ENCODE peak calls at places on chromosomes 1 and 21, in eight cellular contexts. One of them, this sample, is unnamed.

GRCh38 chr21:38848187-38848609 is 42.5 kb downstream of the ETS2 start:
- DNase-seq in transverse colon: no peak
- DNase-seq in stomach: no peak
- DNase-seq in prostate gland: no peak
- DNase-seq in GM12878: no peak
- DNase-seq in HCT116: no peak
- DNase-seq in breast epithelium: no peak
- DNase-seq in HepG2: no peak
- DNase-seq in this sample: no peak

GRCh38 chr21:33543505-33544129 is 779 bp downstream of the SON start:
- DNase-seq in transverse colon: peak; percentile 78
- DNase-seq in stomach: peak; percentile 72
- DNase-seq in prostate gland: peak; percentile 57
- DNase-seq in GM12878: no peak
- DNase-seq in HCT116: no peak
- DNase-seq in breast epithelium: peak; percentile 71
- DNase-seq in HepG2: no peak
- DNase-seq in this sample: no peak

GRCh38 chr21:35333831-35334593 is 284.9 kb upstream of the RUNX1 start:
- DNase-seq in transverse colon: no peak
- DNase-seq in stomach: no peak
- DNase-seq in prostate gland: no peak
- DNase-seq in GM12878: no peak
- DNase-seq in HCT116: no peak
- DNase-seq in breast epithelium: no peak
- DNase-seq in HepG2: no peak
- DNase-seq in this sample: no peak

GRCh38 chr1:242057745-242058115 is 58.8 kb upstream of the MAP1LC3C start:
- DNase-seq in transverse colon: no peak
- DNase-seq in stomach: no peak
- DNase-seq in prostate gland: no peak
- DNase-seq in GM12878: no peak
- DNase-seq in HCT116: no peak
- DNase-seq in breast epithelium: no peak
- DNase-seq in HepG2: no peak
- DNase-seq in this sample: no peak

GRCh38 chr1:72281637-72282270 is 585 bp downstream of the NEGR1 start:
- DNase-seq in transverse colon: no peak
- DNase-seq in stomach: no peak
- DNase-seq in prostate gland: no peak
- DNase-seq in GM12878: no peak
- DNase-seq in HCT116: no peak
- DNase-seq in breast epithelium: no peak
- DNase-seq in HepG2: no peak
- DNase-seq in this sample: no peak

GRCh38 chr1:2279210-2279639 is 51.1 kb downstream of the SKI start:
- DNase-seq in transverse colon: no peak
- DNase-seq in stomach: no peak
- DNase-seq in prostate gland: no peak
- DNase-seq in GM12878: no peak
- DNase-seq in HCT116: no peak
- DNase-seq in breast epithelium: no peak
- DNase-seq in HepG2: no peak
- DNase-seq in this sample: no peak

GRCh38 chr21:45405819-45406762 is 1.1 kb downstream of the COL18A1 start:
- DNase-seq in transverse colon: no peak
- DNase-seq in stomach: no peak
- DNase-seq in prostate gland: no peak
- DNase-seq in GM12878: no peak
- DNase-seq in HCT116: no peak
- DNase-seq in breast epithelium: no peak
- DNase-seq in HepG2: peak; percentile 45
- DNase-seq in this sample: no peak

GRCh38 chr1:147247656-147248238 is 5.3 kb downstream of the CHD1L start:
- DNase-seq in transverse colon: no peak
- DNase-seq in stomach: no peak
- DNase-seq in prostate gland: no peak
- DNase-seq in GM12878: no peak
- DNase-seq in HCT116: no peak
- DNase-seq in breast epithelium: no peak
- DNase-seq in HepG2: peak; percentile 60
- DNase-seq in this sample: no peak

GRCh38 chr21:34825101-34825500 is 156.3 kb downstream of the CLIC6 start:
- DNase-seq in transverse colon: no peak
- DNase-seq in stomach: no peak
- DNase-seq in prostate gland: no peak
- DNase-seq in GM12878: no peak
- DNase-seq in HCT116: no peak
- DNase-seq in breast epithelium: no peak
- DNase-seq in HepG2: no peak
- DNase-seq in this sample: no peak

GRCh38 chr21:25179116-25179515 is 428.2 kb downstream of the MRPL39 start:
- DNase-seq in transverse colon: no peak
- DNase-seq in stomach: no peak
- DNase-seq in prostate gland: no peak
- DNase-seq in GM12878: no peak
- DNase-seq in HCT116: no peak
- DNase-seq in breast epithelium: no peak
- DNase-seq in HepG2: no peak
- DNase-seq in this sample: no peak

GRCh38 chr1:174580801-174581200 is 133.0 kb downstream of the GPR52 start:
- DNase-seq in transverse colon: no peak
- DNase-seq in stomach: no peak
- DNase-seq in prostate gland: no peak
- DNase-seq in GM12878: no peak
- DNase-seq in HCT116: no peak
- DNase-seq in breast epithelium: no peak
- DNase-seq in HepG2: no peak
- DNase-seq in this sample: no peak

GRCh38 chr21:25562660-25563059 is 44.6 kb downstream of the MRPL39 start:
- DNase-seq in transverse colon: no peak
- DNase-seq in stomach: no peak
- DNase-seq in prostate gland: no peak
- DNase-seq in GM12878: no peak
- DNase-seq in HCT116: no peak
- DNase-seq in breast epithelium: no peak
- DNase-seq in HepG2: no peak
- DNase-seq in this sample: no peak

GRCh38 chr1:59355361-59355760 is 58.5 kb downstream of the FGGY start:
- DNase-seq in transverse colon: no peak
- DNase-seq in stomach: no peak
- DNase-seq in prostate gland: no peak
- DNase-seq in GM12878: no peak
- DNase-seq in HCT116: no peak
- DNase-seq in breast epithelium: no peak
- DNase-seq in HepG2: no peak
- DNase-seq in this sample: no peak

GRCh38 chr1:38296047-38296446 is 249.5 kb upstream of the POU3F1 start:
- DNase-seq in transverse colon: no peak
- DNase-seq in stomach: no peak
- DNase-seq in prostate gland: no peak
- DNase-seq in GM12878: no peak
- DNase-seq in HCT116: no peak
- DNase-seq in breast epithelium: no peak
- DNase-seq in HepG2: no peak
- DNase-seq in this sample: no peak

GRCh38 chr1:111082421-111083192 is 57.3 kb downstream of the DRAM2 start:
- DNase-seq in transverse colon: no peak
- DNase-seq in stomach: no peak
- DNase-seq in prostate gland: no peak
- DNase-seq in GM12878: peak; percentile 17
- DNase-seq in HCT116: no peak
- DNase-seq in breast epithelium: no peak
- DNase-seq in HepG2: no peak
- DNase-seq in this sample: no peak

GRCh38 chr1:246784621-246785535 is 60.7 kb downstream of the SCCPDH start:
- DNase-seq in transverse colon: no peak
- DNase-seq in stomach: no peak
- DNase-seq in prostate gland: no peak
- DNase-seq in GM12878: no peak
- DNase-seq in HCT116: no peak
- DNase-seq in breast epithelium: no peak
- DNase-seq in HepG2: no peak
- DNase-seq in this sample: no peak

GRCh38 chr1:40817791-40818263 is 34.2 kb downstream of the KCNQ4 start:
- DNase-seq in transverse colon: no peak
- DNase-seq in stomach: no peak
- DNase-seq in prostate gland: no peak
- DNase-seq in GM12878: no peak
- DNase-seq in HCT116: no peak
- DNase-seq in breast epithelium: no peak
- DNase-seq in HepG2: no peak
- DNase-seq in this sample: no peak

GRCh38 chr1:218676991-218677390 is 331.9 kb downstream of the TGFB2 start:
- DNase-seq in transverse colon: no peak
- DNase-seq in stomach: no peak
- DNase-seq in prostate gland: no peak
- DNase-seq in GM12878: no peak
- DNase-seq in HCT116: no peak
- DNase-seq in breast epithelium: no peak
- DNase-seq in HepG2: no peak
- DNase-seq in this sample: no peak

DNA sequence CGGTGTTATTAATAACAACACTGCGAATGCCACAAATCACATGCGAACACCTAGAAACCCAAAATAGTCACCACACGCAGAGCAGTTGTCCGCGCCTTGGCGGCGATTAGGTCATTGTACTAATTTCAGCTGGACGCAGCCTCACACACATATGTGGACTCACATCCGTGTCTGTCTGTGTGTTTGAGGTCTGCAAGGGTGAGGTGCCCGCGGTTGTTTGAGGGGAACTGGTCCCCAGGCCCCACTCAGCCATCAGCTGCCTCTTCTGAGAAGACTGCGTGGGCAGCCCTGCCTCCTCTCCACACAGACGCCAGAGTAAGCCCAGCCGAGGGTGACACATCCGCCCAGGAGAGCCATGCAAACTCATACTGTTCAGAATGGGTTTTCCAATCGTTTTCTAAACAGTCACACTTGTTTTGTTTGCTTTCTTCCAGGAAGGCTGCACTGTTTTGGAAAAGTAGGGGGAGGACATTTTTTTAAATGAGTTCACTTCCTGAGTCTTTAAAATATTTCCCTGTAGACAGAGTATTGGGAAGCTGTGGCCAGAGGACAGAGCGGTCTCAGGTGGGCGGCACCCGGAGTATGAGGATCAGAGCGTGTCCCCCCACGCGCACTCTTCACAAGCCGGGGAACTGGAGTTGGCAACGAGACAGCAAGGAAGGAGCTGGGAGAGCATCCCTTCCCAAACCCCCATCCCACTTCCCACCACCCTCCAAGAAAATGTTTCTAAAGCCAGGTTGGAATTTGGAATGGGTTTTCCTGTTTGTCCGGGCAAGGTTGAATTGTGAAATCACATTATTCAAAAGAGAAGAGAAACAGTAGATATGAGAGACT is 53.3 kb downstream of the TOMM20 start:
- DNase-seq in transverse colon: peak; percentile 58
- DNase-seq in stomach: peak; percentile 78
- DNase-seq in prostate gland: peak; percentile 42
- DNase-seq in GM12878: peak; percentile 98
- DNase-seq in HCT116: no peak
- DNase-seq in breast epithelium: peak; percentile 66
- DNase-seq in HepG2: peak; percentile 89
- DNase-seq in this sample: peak; percentile 59
- TF ChIP-seq POLR2A in transverse colon: no peak
- TF ChIP-seq POLR2A in stomach: no peak
- TF ChIP-seq POLR2A in prostate gland: no peak
- TF ChIP-seq POLR2A in GM12878: peak; percentile 74
- TF ChIP-seq POLR2A in HCT116: no peak
- TF ChIP-seq POLR2A in breast epithelium: no peak
- TF ChIP-seq POLR2A in HepG2: no peak
- TF ChIP-seq POLR2A in this sample: peak; percentile 7

DNA sequence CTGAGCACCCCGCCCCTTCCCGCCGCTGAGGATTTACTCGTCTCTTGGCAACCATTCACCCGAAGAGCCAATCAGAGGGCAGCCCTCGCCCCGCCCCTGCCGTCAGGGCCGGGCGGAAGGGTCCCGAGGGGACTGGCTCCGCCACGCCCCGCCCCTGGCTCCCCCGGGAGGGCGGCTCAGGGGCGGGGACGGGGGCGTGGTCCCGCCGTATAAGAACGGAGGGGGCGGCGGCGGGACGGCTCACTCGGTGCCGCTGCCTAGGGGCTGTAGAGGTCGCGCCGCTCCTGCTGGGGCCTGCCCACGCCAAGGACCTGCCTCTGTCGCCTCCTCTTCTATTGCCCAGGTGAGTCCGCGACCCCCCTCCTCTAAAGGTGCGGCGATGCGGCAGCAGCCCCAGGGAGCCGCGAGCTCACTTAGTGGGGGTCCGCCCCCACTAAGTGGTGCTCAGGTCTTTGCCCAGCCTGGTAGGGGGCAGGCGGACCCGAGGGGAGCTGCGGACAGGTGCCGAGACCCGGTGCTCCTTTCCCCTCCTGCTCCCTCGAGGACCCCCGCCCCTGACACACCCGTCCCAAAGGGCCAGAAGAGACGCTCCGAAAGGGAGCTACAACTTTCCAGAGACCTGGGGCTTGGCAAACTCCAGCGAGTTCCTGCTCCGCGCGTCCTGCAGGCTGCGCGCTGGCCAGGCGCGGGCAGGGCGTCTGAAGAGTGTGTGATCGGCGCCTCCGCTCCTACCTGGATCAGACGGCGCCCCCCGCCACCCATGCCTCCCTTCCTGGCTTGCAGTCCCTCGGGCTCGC is at the start of gene TENT5C:
- DNase-seq in transverse colon: peak; percentile 99
- DNase-seq in stomach: peak; percentile 99
- DNase-seq in prostate gland: peak; percentile 99
- DNase-seq in GM12878: peak; percentile 54
- DNase-seq in HCT116: peak; percentile 85
- DNase-seq in breast epithelium: peak; percentile 97
- DNase-seq in HepG2: peak; percentile 90
- DNase-seq in this sample: peak; percentile 88
- TF ChIP-seq POLR2AphosphoS5 in transverse colon: peak; percentile 98
- TF ChIP-seq POLR2AphosphoS5 in stomach: peak; percentile 56
- TF ChIP-seq POLR2AphosphoS5 in prostate gland: peak; percentile 88
- TF ChIP-seq POLR2AphosphoS5 in GM12878: peak; percentile 38
- TF ChIP-seq POLR2AphosphoS5 in HCT116: peak; percentile 93
- TF ChIP-seq POLR2AphosphoS5 in breast epithelium: peak; percentile 79
- TF ChIP-seq POLR2AphosphoS5 in HepG2: peak; percentile 25
- TF ChIP-seq POLR2AphosphoS5 in this sample: no peak

DNA sequence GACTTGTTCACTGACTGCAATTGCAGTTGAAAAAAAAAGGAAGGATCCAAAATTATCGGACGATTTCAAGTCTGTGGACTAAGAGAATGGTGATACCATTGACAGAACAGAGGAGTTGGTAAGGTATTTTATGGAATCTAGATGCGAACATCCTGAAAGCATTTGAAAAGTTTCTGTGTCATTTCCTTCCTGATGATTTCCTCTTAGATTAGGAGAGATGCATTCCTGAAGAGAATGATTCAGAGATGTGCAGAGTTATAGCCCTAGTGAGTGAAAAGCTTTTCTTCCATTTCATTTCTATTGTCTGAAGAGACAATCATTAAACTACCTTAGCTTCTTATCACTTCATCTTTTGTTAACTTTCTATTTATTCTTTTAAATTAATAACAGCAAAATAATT is 200.0 kb downstream of the KCNK2 start:
- DNase-seq in transverse colon: no peak
- DNase-seq in stomach: no peak
- DNase-seq in prostate gland: no peak
- DNase-seq in GM12878: no peak
- DNase-seq in HCT116: no peak
- DNase-seq in breast epithelium: no peak
- DNase-seq in HepG2: no peak
- DNase-seq in this sample: no peak
- TF ChIP-seq POLR2A in transverse colon: no peak
- TF ChIP-seq POLR2A in stomach: no peak
- TF ChIP-seq POLR2A in prostate gland: no peak
- TF ChIP-seq POLR2A in GM12878: no peak
- TF ChIP-seq POLR2A in HCT116: no peak
- TF ChIP-seq POLR2A in breast epithelium: no peak
- TF ChIP-seq POLR2A in HepG2: no peak
- TF ChIP-seq POLR2A in this sample: no peak

GRCh38 chr1:225746361-225747179 is 31.1 kb upstream of the SRP9 start:
- DNase-seq in transverse colon: peak; percentile 71
- DNase-seq in stomach: peak; percentile 75
- DNase-seq in prostate gland: peak; percentile 58
- DNase-seq in GM12878: no peak
- DNase-seq in HCT116: peak; percentile 51
- DNase-seq in breast epithelium: peak; percentile 56
- DNase-seq in HepG2: peak; percentile 85
- DNase-seq in this sample: no peak
- TF ChIP-seq POLR2AphosphoS5 in transverse colon: peak; percentile 79
- TF ChIP-seq POLR2AphosphoS5 in stomach: peak; percentile 37
- TF ChIP-seq POLR2AphosphoS5 in prostate gland: peak; percentile 72
- TF ChIP-seq POLR2AphosphoS5 in GM12878: no peak
- TF ChIP-seq POLR2AphosphoS5 in HCT116: peak; percentile 52
- TF ChIP-seq POLR2AphosphoS5 in breast epithelium: peak; percentile 53
- TF ChIP-seq POLR2AphosphoS5 in HepG2: peak; percentile 33
- TF ChIP-seq POLR2AphosphoS5 in this sample: no peak